ENCODE peak calls at places on chromosomes 16 and 17, in six cellular contexts. H is neural progenitor cell; F is psoas muscle; U is CD4-positive, alpha-beta T cell; Q is kidney; Z is GM23248. X is an unnamed sample.

GRCh38 chr16:50474138-50474537 is 74.1 kb upstream of the NKD1 start:
- DNase-seq in U (no peak), F (no peak), Z (no peak), H (no peak), Q (no peak), X (no peak)

GRCh38 chr17:58327363-58328194 is 1.0 kb downstream of the TSPOAP1 start:
- DNase-seq in H (no peak), Z (no peak), U (peak), Q (peak), F (no peak), X (peak)

GRCh38 chr17:20922128-20922670 is 120.6 kb downstream of the USP22 start:
- DNase-seq in Z (peak), F (no peak), Q (no peak), H (no peak), U (no peak), X (peak)

GRCh38 chr16:79083879-79084278 is 516.7 kb downstream of the MAF start:
- DNase-seq in Q (no peak), U (no peak), H (no peak), Z (no peak), F (no peak), X (no peak)

GRCh38 chr17:31657876-31658275 is 201.2 kb downstream of the COPRS start:
- DNase-seq in H (no peak), U (no peak), Q (no peak), Z (no peak), F (no peak), X (no peak)

GRCh38 chr16:66473654-66474519 is 46.8 kb downstream of the BEAN1 start:
- DNase-seq in F (no peak), H (no peak), Q (no peak), U (no peak), Z (peak), X (no peak)

GRCh38 chr16:9500872-9501271 is 409.4 kb downstream of the HAPSTR1 start:
- DNase-seq in H (no peak), F (no peak), Q (no peak), U (no peak), Z (no peak), X (no peak)

GRCh38 chr17:58532555-58532951 is 18.1 kb upstream of the MTMR4 start:
- DNase-seq in Z (no peak), Q (no peak), F (no peak), H (peak), U (no peak), X (no peak)

GRCh38 chr16:85087899-85088569 is 24.2 kb downstream of the CIBAR2 start:
- DNase-seq in Z (no peak), U (no peak), F (no peak), Q (peak), H (no peak), X (no peak)

GRCh38 chr16:17309510-17309909 is 161.2 kb downstream of the XYLT1 start:
- DNase-seq in U (no peak), Q (no peak), F (no peak), H (no peak), Z (no peak), X (no peak)

GRCh38 chr16:49631521-49632041 is 224.3 kb downstream of the ZNF423 start:
- DNase-seq in U (no peak), Q (no peak), Z (peak), H (no peak), F (no peak), X (no peak)

GRCh38 chr16:84673203-84673535 is 24.9 kb downstream of the KLHL36 start:
- DNase-seq in Q (no peak), Z (peak), U (no peak), H (no peak), F (no peak), X (no peak)

GRCh38 chr17:55663395-55663794 is 59.3 kb downstream of the TMEM100 start:
- DNase-seq in Z (no peak), Q (no peak), U (no peak), F (no peak), H (no peak), X (no peak)

GRCh38 chr17:64418506-64419339 is 28.1 kb upstream of the PECAM1 start:
- DNase-seq in Z (peak), U (no peak), H (peak), Q (no peak), F (no peak), X (peak)

GRCh38 chr16:84042879-84043485 is 387 bp upstream of the SLC38A8 start:
- DNase-seq in U (no peak), Z (no peak), Q (peak), F (no peak), H (peak), X (peak)

GRCh38 chr17:57519199-57519598 is 225.9 kb downstream of the CCDC182 start:
- DNase-seq in U (no peak), Q (peak), H (no peak), F (no peak), Z (peak), X (peak)

GRCh38 chr16:67279296-67280089 is at the start of gene PLEKHG4:
- DNase-seq in H (peak), U (peak), Z (peak), F (peak), Q (peak), X (peak)

GRCh38 chr16:88015806-88016140 is 64.5 kb downstream of the BANP start:
- DNase-seq in U (no peak), F (no peak), Q (no peak), Z (no peak), H (no peak), X (no peak)

GRCh38 chr16:48862087-48862532 is 252.1 kb upstream of the N4BP1 start:
- DNase-seq in H (peak), U (no peak), Q (no peak), Z (peak), F (no peak), X (no peak)

GRCh38 chr17:52209507-52209906 is 51.0 kb upstream of the CA10 start:
- DNase-seq in F (no peak), H (no peak), Q (no peak), U (no peak), Z (no peak), X (no peak)

GRCh38 chr16:86494039-86494564 is 16.2 kb upstream of the FOXF1 start:
- DNase-seq in Z (no peak), H (peak), U (no peak), Q (no peak), F (no peak), X (no peak)

GRCh38 chr16:81457326-81458133 is 12.9 kb downstream of the CMIP start:
- DNase-seq in Z (peak), U (no peak), F (no peak), Q (no peak), H (no peak), X (peak)

GRCh38 chr17:57868775-57869598 is 19.1 kb upstream of the MRPS23 start:
- DNase-seq in U (no peak), H (no peak), Q (no peak), Z (no peak), F (peak), X (no peak)

GRCh38 chr17:29640981-29641642 is 18.4 kb upstream of the CORO6 start:
- DNase-seq in Z (no peak), H (no peak), U (no peak), Q (no peak), F (no peak), X (no peak)

GRCh38 chr17:62823111-62823895 is 15.2 kb upstream of the MARCHF10 start:
- DNase-seq in Z (peak), U (no peak), F (no peak), H (no peak), Q (no peak), X (no peak)

GRCh38 chr17:34255841-34256240 is 756 bp downstream of the CCL2 start:
- DNase-seq in Q (no peak), U (no peak), Z (no peak), H (no peak), F (no peak), X (no peak)

GRCh38 chr16:48850097-48850496 is 240.1 kb upstream of the N4BP1 start:
- DNase-seq in Z (no peak), H (no peak), U (no peak), Q (no peak), F (no peak), X (no peak)

GRCh38 chr17:17344507-17345293 is 41.5 kb downstream of the NT5M start:
- DNase-seq in Z (no peak), F (no peak), H (no peak), Q (no peak), U (no peak), X (no peak)

GRCh38 chr17:78947235-78948153 is 22.3 kb upstream of the TIMP2 start:
- DNase-seq in F (no peak), Q (no peak), U (no peak), H (no peak), Z (no peak), X (no peak)

GRCh38 chr17:12410721-12411120 is 255.0 kb upstream of the MYOCD start:
- DNase-seq in Q (no peak), H (no peak), F (no peak), U (no peak), Z (no peak), X (no peak)

GRCh38 chr16:69115361-69115760 is 9.9 kb downstream of the HAS3 start:
- DNase-seq in Q (no peak), Z (no peak), F (no peak), U (no peak), H (no peak), X (no peak)
- H3K27ac ChIP-seq in Q (no peak), Z (no peak), F (no peak), U (no peak), H (no peak), X (no peak)

GRCh38 chr16:73032548-73033270 is 15.2 kb downstream of the ZFHX3 start:
- DNase-seq in Z (no peak), F (no peak), H (peak), Q (no peak), U (no peak), X (peak)

GRCh38 chr16:73031155-73031866 is 16.6 kb downstream of the ZFHX3 start:
- DNase-seq in F (no peak), H (no peak), Q (no peak), Z (peak), U (no peak), X (no peak)

GRCh38 chr16:73034374-73034773 is 13.6 kb downstream of the ZFHX3 start:
- DNase-seq in Q (no peak), H (no peak), F (no peak), U (no peak), Z (no peak), X (no peak)

GRCh38 chr16:73036074-73036826 is 11.7 kb downstream of the ZFHX3 start:
- DNase-seq in H (peak), U (no peak), Q (peak), Z (no peak), F (no peak), X (peak)

GRCh38 chr16:73033271-73033998 is 14.5 kb downstream of the ZFHX3 start:
- DNase-seq in U (no peak), H (peak), Q (no peak), Z (no peak), F (no peak), X (no peak)
- H3K27ac ChIP-seq in U (no peak), H (no peak), Q (no peak), Z (no peak), F (peak), X (peak)

GRCh38 chr17:40320771-40321501 is 12.0 kb downstream of the RARA start:
- DNase-seq in Q (peak), U (no peak), H (no peak), Z (peak), F (peak), X (peak)
- H3K27ac ChIP-seq in Q (peak), U (peak), H (no peak), Z (peak), F (peak), X (no peak)

GRCh38 chr17:42675348-42675983 is 1.3 kb downstream of the PLEKHH3 start:
- DNase-seq in U (no peak), F (peak), Q (peak), Z (no peak), H (no peak), X (peak)

GRCh38 chr17:42674755-42675347 is 1.9 kb downstream of the PLEKHH3 start:
- DNase-seq in Q (peak), Z (no peak), U (no peak), F (peak), H (peak), X (no peak)

GRCh38 chr17:42673266-42673884 is 3.4 kb downstream of the PLEKHH3 start:
- DNase-seq in H (no peak), Z (no peak), U (no peak), F (no peak), Q (peak), X (no peak)

GRCh38 chr17:42675984-42676423 is 790 bp downstream of the PLEKHH3 start:
- DNase-seq in U (no peak), Q (peak), H (no peak), F (peak), Z (peak), X (peak)

DNA sequence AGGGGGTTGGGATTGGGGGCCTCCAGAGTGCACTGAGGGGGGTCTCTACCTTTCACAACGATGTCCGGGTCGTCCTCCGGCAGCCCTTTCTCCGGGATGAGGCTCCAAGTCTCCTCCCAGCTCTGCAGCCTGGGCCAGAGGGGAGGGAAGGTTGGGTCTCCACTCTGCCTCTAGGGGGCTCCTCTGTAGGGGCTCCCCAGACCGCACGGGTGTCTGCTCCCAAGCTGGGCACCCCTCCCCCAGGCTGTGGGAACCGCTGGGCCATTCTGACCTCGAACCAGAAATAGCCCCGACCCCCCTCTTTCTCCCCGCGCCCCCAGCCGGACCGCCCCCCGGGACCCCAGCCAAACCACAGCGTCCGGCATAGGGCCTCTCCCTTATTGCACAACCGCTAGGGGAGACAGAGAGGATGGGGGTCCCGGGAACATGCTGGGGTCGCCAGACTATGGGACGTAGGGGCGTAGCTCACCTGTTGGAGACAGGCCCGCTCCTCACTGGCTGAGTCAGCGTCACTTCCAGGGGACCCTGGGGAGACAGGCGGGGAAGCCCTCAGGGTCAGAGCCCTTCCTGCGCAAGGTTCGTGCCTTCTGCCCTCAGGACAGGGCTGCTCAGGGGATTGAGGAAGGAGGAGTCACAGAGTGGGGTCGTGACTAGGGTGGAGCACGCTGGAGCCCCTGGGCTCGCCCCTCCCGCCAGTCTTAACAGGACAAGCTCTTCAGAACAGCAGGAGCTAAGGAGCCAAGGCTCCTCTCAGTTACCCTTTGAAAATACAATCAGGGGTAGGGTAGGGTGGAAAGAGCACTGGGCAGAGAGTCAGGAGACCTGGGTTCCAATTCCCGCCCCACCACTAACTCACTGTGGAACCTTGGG is 2.7 kb downstream of the PLEKHH3 start:
- DNase-seq in U (no peak), Q (peak), H (peak), Z (peak), F (peak), X (peak)
- H3K27ac ChIP-seq in U (no peak), Q (peak), H (no peak), Z (no peak), F (peak), X (no peak)